ENCODE peak calls at places on chromosomes 3 and 15, in ten cellular contexts. One of them, this sample, is unnamed.

GRCh38 chr3:40971191-40972168 is 227.8 kb upstream of the CTNNB1 start:
- DNase-seq in A549: peak; percentile 94
- DNase-seq in CD8-positive, alpha-beta memory T cell: no peak
- DNase-seq in thoracic aorta: peak; percentile 68
- DNase-seq in breast epithelium: no peak
- DNase-seq in naive thymus-derived CD4-positive, alpha-beta T cell: no peak
- DNase-seq in heart left ventricle: peak; percentile 85
- DNase-seq in upper lobe of right lung: peak; percentile 80
- DNase-seq in mucosa of descending colon: peak; percentile 68
- DNase-seq in cardiac muscle cell: peak; percentile 96
- DNase-seq in this sample: peak; percentile 84

GRCh38 chr3:115072265-115073008 is 74.7 kb downstream of the ZBTB20 start:
- DNase-seq in mucosa of descending colon: no peak
- DNase-seq in heart left ventricle: no peak
- DNase-seq in thoracic aorta: no peak
- DNase-seq in CD8-positive, alpha-beta memory T cell: no peak
- DNase-seq in upper lobe of right lung: no peak
- DNase-seq in breast epithelium: no peak
- DNase-seq in A549: no peak
- DNase-seq in cardiac muscle cell: peak; percentile 64
- DNase-seq in naive thymus-derived CD4-positive, alpha-beta T cell: no peak
- DNase-seq in this sample: no peak

GRCh38 chr3:46847744-46848143 is 15.5 kb downstream of the MYL3 start:
- DNase-seq in thoracic aorta: no peak
- DNase-seq in mucosa of descending colon: no peak
- DNase-seq in A549: no peak
- DNase-seq in upper lobe of right lung: no peak
- DNase-seq in heart left ventricle: no peak
- DNase-seq in naive thymus-derived CD4-positive, alpha-beta T cell: no peak
- DNase-seq in cardiac muscle cell: no peak
- DNase-seq in CD8-positive, alpha-beta memory T cell: no peak
- DNase-seq in breast epithelium: no peak
- DNase-seq in this sample: no peak

GRCh38 chr15:64356443-64357040 is 569 bp upstream of the CSNK1G1 start:
- DNase-seq in cardiac muscle cell: peak; percentile 96
- DNase-seq in breast epithelium: no peak
- DNase-seq in thoracic aorta: no peak
- DNase-seq in naive thymus-derived CD4-positive, alpha-beta T cell: no peak
- DNase-seq in CD8-positive, alpha-beta memory T cell: no peak
- DNase-seq in A549: peak; percentile 90
- DNase-seq in heart left ventricle: no peak
- DNase-seq in mucosa of descending colon: no peak
- DNase-seq in upper lobe of right lung: no peak
- DNase-seq in this sample: no peak

GRCh38 chr3:147415337-147415736 is 6.2 kb downstream of the ZIC1 start:
- DNase-seq in CD8-positive, alpha-beta memory T cell: no peak
- DNase-seq in upper lobe of right lung: no peak
- DNase-seq in A549: no peak
- DNase-seq in thoracic aorta: no peak
- DNase-seq in naive thymus-derived CD4-positive, alpha-beta T cell: no peak
- DNase-seq in cardiac muscle cell: no peak
- DNase-seq in heart left ventricle: no peak
- DNase-seq in mucosa of descending colon: no peak
- DNase-seq in breast epithelium: no peak
- DNase-seq in this sample: no peak

GRCh38 chr3:89262561-89262960 is 155.1 kb downstream of the EPHA3 start:
- DNase-seq in naive thymus-derived CD4-positive, alpha-beta T cell: no peak
- DNase-seq in upper lobe of right lung: no peak
- DNase-seq in thoracic aorta: no peak
- DNase-seq in A549: no peak
- DNase-seq in cardiac muscle cell: no peak
- DNase-seq in breast epithelium: no peak
- DNase-seq in CD8-positive, alpha-beta memory T cell: no peak
- DNase-seq in mucosa of descending colon: no peak
- DNase-seq in heart left ventricle: no peak
- DNase-seq in this sample: no peak

GRCh38 chr3:144380832-144381231 is 409.2 kb downstream of the DIPK2A start:
- DNase-seq in upper lobe of right lung: no peak
- DNase-seq in mucosa of descending colon: no peak
- DNase-seq in breast epithelium: no peak
- DNase-seq in heart left ventricle: no peak
- DNase-seq in CD8-positive, alpha-beta memory T cell: no peak
- DNase-seq in A549: no peak
- DNase-seq in thoracic aorta: no peak
- DNase-seq in cardiac muscle cell: no peak
- DNase-seq in naive thymus-derived CD4-positive, alpha-beta T cell: no peak
- DNase-seq in this sample: no peak

GRCh38 chr3:23175361-23176073 is 27.6 kb upstream of the UBE2E2 start:
- DNase-seq in upper lobe of right lung: no peak
- DNase-seq in thoracic aorta: no peak
- DNase-seq in naive thymus-derived CD4-positive, alpha-beta T cell: no peak
- DNase-seq in cardiac muscle cell: no peak
- DNase-seq in breast epithelium: no peak
- DNase-seq in A549: no peak
- DNase-seq in CD8-positive, alpha-beta memory T cell: no peak
- DNase-seq in mucosa of descending colon: no peak
- DNase-seq in heart left ventricle: no peak
- DNase-seq in this sample: no peak

GRCh38 chr3:12486001-12486400 is 1.7 kb downstream of the TSEN2 start:
- DNase-seq in naive thymus-derived CD4-positive, alpha-beta T cell: no peak
- DNase-seq in upper lobe of right lung: no peak
- DNase-seq in mucosa of descending colon: no peak
- DNase-seq in CD8-positive, alpha-beta memory T cell: no peak
- DNase-seq in A549: no peak
- DNase-seq in breast epithelium: no peak
- DNase-seq in heart left ventricle: no peak
- DNase-seq in thoracic aorta: no peak
- DNase-seq in cardiac muscle cell: no peak
- DNase-seq in this sample: no peak

GRCh38 chr3:12486916-12487315 is 2.6 kb downstream of the TSEN2 start:
- DNase-seq in naive thymus-derived CD4-positive, alpha-beta T cell: no peak
- DNase-seq in heart left ventricle: no peak
- DNase-seq in A549: no peak
- DNase-seq in cardiac muscle cell: no peak
- DNase-seq in thoracic aorta: no peak
- DNase-seq in upper lobe of right lung: no peak
- DNase-seq in CD8-positive, alpha-beta memory T cell: no peak
- DNase-seq in mucosa of descending colon: no peak
- DNase-seq in breast epithelium: no peak
- DNase-seq in this sample: no peak

GRCh38 chr3:12495749-12496452 is 11.6 kb downstream of the TSEN2 start:
- DNase-seq in cardiac muscle cell: no peak
- DNase-seq in mucosa of descending colon: no peak
- DNase-seq in thoracic aorta: no peak
- DNase-seq in upper lobe of right lung: no peak
- DNase-seq in heart left ventricle: no peak
- DNase-seq in CD8-positive, alpha-beta memory T cell: no peak
- DNase-seq in breast epithelium: no peak
- DNase-seq in naive thymus-derived CD4-positive, alpha-beta T cell: no peak
- DNase-seq in A549: no peak
- DNase-seq in this sample: no peak

GRCh38 chr3:12489832-12490231 is 5.6 kb downstream of the TSEN2 start:
- DNase-seq in upper lobe of right lung: no peak
- DNase-seq in cardiac muscle cell: peak; percentile 69
- DNase-seq in heart left ventricle: no peak
- DNase-seq in CD8-positive, alpha-beta memory T cell: no peak
- DNase-seq in mucosa of descending colon: no peak
- DNase-seq in naive thymus-derived CD4-positive, alpha-beta T cell: no peak
- DNase-seq in thoracic aorta: no peak
- DNase-seq in A549: no peak
- DNase-seq in breast epithelium: no peak
- DNase-seq in this sample: no peak

GRCh38 chr3:12490547-12490946 is 6.3 kb downstream of the TSEN2 start:
- DNase-seq in breast epithelium: no peak
- DNase-seq in heart left ventricle: no peak
- DNase-seq in A549: no peak
- DNase-seq in upper lobe of right lung: no peak
- DNase-seq in thoracic aorta: no peak
- DNase-seq in mucosa of descending colon: no peak
- DNase-seq in cardiac muscle cell: peak; percentile 55
- DNase-seq in naive thymus-derived CD4-positive, alpha-beta T cell: no peak
- DNase-seq in CD8-positive, alpha-beta memory T cell: no peak
- DNase-seq in this sample: no peak
- H3K4me1 ChIP-seq in breast epithelium: no peaks in the 10 kb centered on the region
- H3K4me1 ChIP-seq in heart left ventricle: no peaks in the 10 kb centered on the region
- H3K4me1 ChIP-seq in A549: peaks cover 8% of the 10 kb centered on the region
- H3K4me1 ChIP-seq in upper lobe of right lung: peaks cover 2% of the 10 kb centered on the region
- H3K4me1 ChIP-seq in thoracic aorta: peaks cover under 1% of the 10 kb centered on the region
- H3K4me1 ChIP-seq in mucosa of descending colon: peaks cover 2% of the 10 kb centered on the region
- H3K4me1 ChIP-seq in cardiac muscle cell: no peaks in the 10 kb centered on the region
- H3K4me1 ChIP-seq in naive thymus-derived CD4-positive, alpha-beta T cell: no peaks in the 10 kb centered on the region
- H3K4me1 ChIP-seq in CD8-positive, alpha-beta memory T cell: peaks cover under 1% of the 10 kb centered on the region
- H3K4me1 ChIP-seq in this sample: no peaks in the 10 kb centered on the region

GRCh38 chr15:73941044-73941443 is 14.8 kb downstream of the LOXL1 start:
- DNase-seq in heart left ventricle: peak; percentile 64
- DNase-seq in thoracic aorta: peak; percentile 72
- DNase-seq in mucosa of descending colon: no peak
- DNase-seq in naive thymus-derived CD4-positive, alpha-beta T cell: no peak
- DNase-seq in upper lobe of right lung: no peak
- DNase-seq in CD8-positive, alpha-beta memory T cell: no peak
- DNase-seq in A549: peak; percentile 14
- DNase-seq in breast epithelium: no peak
- DNase-seq in cardiac muscle cell: peak; percentile 84
- DNase-seq in this sample: no peak

GRCh38 chr15:73941449-73941848 is 15.2 kb downstream of the LOXL1 start:
- DNase-seq in upper lobe of right lung: no peak
- DNase-seq in cardiac muscle cell: no peak
- DNase-seq in breast epithelium: no peak
- DNase-seq in naive thymus-derived CD4-positive, alpha-beta T cell: no peak
- DNase-seq in thoracic aorta: no peak
- DNase-seq in CD8-positive, alpha-beta memory T cell: no peak
- DNase-seq in A549: no peak
- DNase-seq in mucosa of descending colon: no peak
- DNase-seq in heart left ventricle: peak; percentile 10
- DNase-seq in this sample: no peak

GRCh38 chr15:73941871-73942635 is 15.8 kb downstream of the LOXL1 start:
- DNase-seq in A549: no peak
- DNase-seq in naive thymus-derived CD4-positive, alpha-beta T cell: no peak
- DNase-seq in mucosa of descending colon: no peak
- DNase-seq in CD8-positive, alpha-beta memory T cell: no peak
- DNase-seq in upper lobe of right lung: no peak
- DNase-seq in cardiac muscle cell: peak; percentile 23
- DNase-seq in breast epithelium: no peak
- DNase-seq in thoracic aorta: no peak
- DNase-seq in heart left ventricle: peak; percentile 26
- DNase-seq in this sample: no peak

GRCh38 chr15:73944161-73945099 is 18.2 kb downstream of the LOXL1 start:
- DNase-seq in naive thymus-derived CD4-positive, alpha-beta T cell: no peak
- DNase-seq in A549: no peak
- DNase-seq in upper lobe of right lung: no peak
- DNase-seq in breast epithelium: no peak
- DNase-seq in CD8-positive, alpha-beta memory T cell: no peak
- DNase-seq in mucosa of descending colon: no peak
- DNase-seq in thoracic aorta: no peak
- DNase-seq in heart left ventricle: peak; percentile 72
- DNase-seq in cardiac muscle cell: peak; percentile 35
- DNase-seq in this sample: no peak

DNA sequence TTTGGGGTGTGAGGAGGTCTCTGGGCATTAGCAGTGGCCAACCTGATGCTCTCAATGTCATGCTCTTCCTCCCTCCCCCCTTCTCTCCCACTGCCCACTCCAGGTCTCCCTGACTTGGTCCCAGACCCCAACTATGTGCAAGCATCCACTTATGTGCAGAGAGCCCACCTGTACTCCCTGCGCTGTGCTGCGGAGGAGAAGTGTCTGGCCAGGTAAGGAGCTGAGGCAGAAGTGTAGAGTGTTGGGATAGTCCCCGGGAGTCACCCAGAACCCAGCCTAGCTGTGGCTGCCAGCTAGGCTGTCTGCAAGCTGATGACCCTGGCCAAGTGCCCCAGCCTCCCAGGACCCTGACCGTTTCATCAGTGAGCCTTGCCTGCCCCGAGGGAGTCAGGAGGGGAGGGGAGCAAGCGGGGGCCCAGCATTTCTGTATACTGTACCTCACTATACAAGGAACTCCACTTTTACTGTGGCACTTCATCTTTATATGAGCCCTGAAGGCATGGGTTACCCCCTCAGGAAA is 16.5 kb downstream of the LOXL1 start:
- DNase-seq in naive thymus-derived CD4-positive, alpha-beta T cell: no peak
- DNase-seq in CD8-positive, alpha-beta memory T cell: no peak
- DNase-seq in cardiac muscle cell: no peak
- DNase-seq in thoracic aorta: no peak
- DNase-seq in A549: no peak
- DNase-seq in heart left ventricle: peak; percentile 25
- DNase-seq in upper lobe of right lung: no peak
- DNase-seq in mucosa of descending colon: no peak
- DNase-seq in breast epithelium: no peak
- DNase-seq in this sample: no peak
- H3K4me1 ChIP-seq in naive thymus-derived CD4-positive, alpha-beta T cell: peaks cover 14% of the 10 kb centered on the region
- H3K4me1 ChIP-seq in CD8-positive, alpha-beta memory T cell: peaks cover 20% of the 10 kb centered on the region
- H3K4me1 ChIP-seq in cardiac muscle cell: peaks cover 41% of the 10 kb centered on the region
- H3K4me1 ChIP-seq in thoracic aorta: peaks cover 54% of the 10 kb centered on the region
- H3K4me1 ChIP-seq in A549: peaks cover 10% of the 10 kb centered on the region
- H3K4me1 ChIP-seq in heart left ventricle: no peaks in the 10 kb centered on the region
- H3K4me1 ChIP-seq in upper lobe of right lung: peaks cover 12% of the 10 kb centered on the region
- H3K4me1 ChIP-seq in mucosa of descending colon: no peaks in the 10 kb centered on the region
- H3K4me1 ChIP-seq in breast epithelium: no peaks in the 10 kb centered on the region
- H3K4me1 ChIP-seq in this sample: no peaks in the 10 kb centered on the region

GRCh38 chr15:40320409-40320808 is 3.1 kb upstream of the INAFM2 start:
- DNase-seq in naive thymus-derived CD4-positive, alpha-beta T cell: no peak
- DNase-seq in A549: no peak
- DNase-seq in breast epithelium: no peak
- DNase-seq in heart left ventricle: no peak
- DNase-seq in thoracic aorta: no peak
- DNase-seq in mucosa of descending colon: no peak
- DNase-seq in cardiac muscle cell: no peak
- DNase-seq in upper lobe of right lung: no peak
- DNase-seq in CD8-positive, alpha-beta memory T cell: no peak
- DNase-seq in this sample: no peak

GRCh38 chr15:40323239-40323952 is at the start of gene INAFM2:
- DNase-seq in cardiac muscle cell: peak; percentile 97
- DNase-seq in heart left ventricle: peak; percentile 96
- DNase-seq in breast epithelium: peak; percentile 73
- DNase-seq in upper lobe of right lung: peak; percentile 96
- DNase-seq in thoracic aorta: peak; percentile 72
- DNase-seq in CD8-positive, alpha-beta memory T cell: peak; percentile 90
- DNase-seq in naive thymus-derived CD4-positive, alpha-beta T cell: peak; percentile 89
- DNase-seq in mucosa of descending colon: peak; percentile 94
- DNase-seq in A549: peak; percentile 77
- DNase-seq in this sample: peak; percentile 91

GRCh38 chr15:40320931-40321371 is 2.5 kb upstream of the INAFM2 start:
- DNase-seq in cardiac muscle cell: peak; percentile 76
- DNase-seq in upper lobe of right lung: no peak
- DNase-seq in breast epithelium: no peak
- DNase-seq in naive thymus-derived CD4-positive, alpha-beta T cell: peak; percentile 68
- DNase-seq in thoracic aorta: no peak
- DNase-seq in heart left ventricle: no peak
- DNase-seq in CD8-positive, alpha-beta memory T cell: peak; percentile 66
- DNase-seq in A549: peak; percentile 48
- DNase-seq in mucosa of descending colon: no peak
- DNase-seq in this sample: no peak

GRCh38 chr15:40323953-40324937 is 753 bp downstream of the INAFM2 start:
- DNase-seq in breast epithelium: no peak
- DNase-seq in mucosa of descending colon: peak; percentile 67
- DNase-seq in thoracic aorta: no peak
- DNase-seq in heart left ventricle: no peak
- DNase-seq in CD8-positive, alpha-beta memory T cell: no peak
- DNase-seq in naive thymus-derived CD4-positive, alpha-beta T cell: peak; percentile 16
- DNase-seq in upper lobe of right lung: peak; percentile 79
- DNase-seq in cardiac muscle cell: no peak
- DNase-seq in A549: no peak
- DNase-seq in this sample: peak; percentile 87

GRCh38 chr15:40322531-40323238 is 807 bp upstream of the INAFM2 start:
- DNase-seq in heart left ventricle: no peak
- DNase-seq in CD8-positive, alpha-beta memory T cell: no peak
- DNase-seq in mucosa of descending colon: peak; percentile 74
- DNase-seq in breast epithelium: no peak
- DNase-seq in cardiac muscle cell: peak; percentile 62
- DNase-seq in thoracic aorta: no peak
- DNase-seq in upper lobe of right lung: no peak
- DNase-seq in A549: no peak
- DNase-seq in naive thymus-derived CD4-positive, alpha-beta T cell: no peak
- DNase-seq in this sample: no peak
- H3K4me1 ChIP-seq in heart left ventricle: peaks cover 11% of the 10 kb centered on the region
- H3K4me1 ChIP-seq in CD8-positive, alpha-beta memory T cell: peaks cover 23% of the 10 kb centered on the region
- H3K4me1 ChIP-seq in mucosa of descending colon: peaks cover 16% of the 10 kb centered on the region
- H3K4me1 ChIP-seq in breast epithelium: peaks cover 5% of the 10 kb centered on the region
- H3K4me1 ChIP-seq in cardiac muscle cell: peaks cover 47% of the 10 kb centered on the region
- H3K4me1 ChIP-seq in thoracic aorta: peaks cover 20% of the 10 kb centered on the region
- H3K4me1 ChIP-seq in upper lobe of right lung: peaks cover 30% of the 10 kb centered on the region
- H3K4me1 ChIP-seq in A549: peaks cover 9% of the 10 kb centered on the region
- H3K4me1 ChIP-seq in naive thymus-derived CD4-positive, alpha-beta T cell: peaks cover 15% of the 10 kb centered on the region
- H3K4me1 ChIP-seq in this sample: peaks cover 15% of the 10 kb centered on the region

GRCh38 chr3:122082357-122082756 is 27.2 kb downstream of the CD86 start:
- DNase-seq in thoracic aorta: no peak
- DNase-seq in CD8-positive, alpha-beta memory T cell: no peak
- DNase-seq in breast epithelium: no peak
- DNase-seq in naive thymus-derived CD4-positive, alpha-beta T cell: no peak
- DNase-seq in upper lobe of right lung: no peak
- DNase-seq in A549: no peak
- DNase-seq in heart left ventricle: no peak
- DNase-seq in mucosa of descending colon: no peak
- DNase-seq in cardiac muscle cell: no peak
- DNase-seq in this sample: no peak

GRCh38 chr3:122080188-122080587 is 25.0 kb downstream of the CD86 start:
- DNase-seq in breast epithelium: no peak
- DNase-seq in upper lobe of right lung: no peak
- DNase-seq in heart left ventricle: no peak
- DNase-seq in mucosa of descending colon: no peak
- DNase-seq in cardiac muscle cell: no peak
- DNase-seq in thoracic aorta: no peak
- DNase-seq in CD8-positive, alpha-beta memory T cell: no peak
- DNase-seq in A549: no peak
- DNase-seq in naive thymus-derived CD4-positive, alpha-beta T cell: no peak
- DNase-seq in this sample: no peak

GRCh38 chr3:122079524-122079923 is 24.4 kb downstream of the CD86 start:
- DNase-seq in cardiac muscle cell: no peak
- DNase-seq in A549: no peak
- DNase-seq in thoracic aorta: no peak
- DNase-seq in CD8-positive, alpha-beta memory T cell: no peak
- DNase-seq in breast epithelium: no peak
- DNase-seq in naive thymus-derived CD4-positive, alpha-beta T cell: no peak
- DNase-seq in heart left ventricle: no peak
- DNase-seq in upper lobe of right lung: no peak
- DNase-seq in mucosa of descending colon: no peak
- DNase-seq in this sample: no peak

GRCh38 chr3:122078235-122078935 is 23.2 kb downstream of the CD86 start:
- DNase-seq in A549: no peak
- DNase-seq in naive thymus-derived CD4-positive, alpha-beta T cell: no peak
- DNase-seq in CD8-positive, alpha-beta memory T cell: no peak
- DNase-seq in breast epithelium: no peak
- DNase-seq in cardiac muscle cell: no peak
- DNase-seq in thoracic aorta: no peak
- DNase-seq in upper lobe of right lung: no peak
- DNase-seq in heart left ventricle: no peak
- DNase-seq in mucosa of descending colon: no peak
- DNase-seq in this sample: no peak

DNA sequence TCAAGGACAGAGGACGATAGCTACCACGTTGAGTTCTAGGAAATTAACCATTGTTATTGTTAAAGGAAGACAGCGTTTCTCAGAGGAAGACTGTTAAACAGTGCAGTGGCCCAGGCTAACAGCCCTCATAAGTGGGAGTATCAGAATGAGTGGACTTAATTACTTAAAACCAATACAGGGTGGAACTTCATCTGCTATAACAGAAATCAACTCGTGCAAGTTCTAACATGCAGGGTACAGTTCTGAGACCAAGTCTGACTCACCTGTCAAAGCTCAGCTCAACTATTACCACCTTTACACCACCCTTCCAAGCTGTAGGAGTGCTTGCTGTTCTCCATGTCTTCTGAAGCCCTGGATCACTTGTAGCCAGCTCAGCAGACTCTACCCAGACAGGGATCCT is 26.4 kb downstream of the CD86 start:
- DNase-seq in naive thymus-derived CD4-positive, alpha-beta T cell: no peak
- DNase-seq in CD8-positive, alpha-beta memory T cell: no peak
- DNase-seq in cardiac muscle cell: no peak
- DNase-seq in mucosa of descending colon: no peak
- DNase-seq in breast epithelium: no peak
- DNase-seq in upper lobe of right lung: no peak
- DNase-seq in A549: no peak
- DNase-seq in heart left ventricle: no peak
- DNase-seq in thoracic aorta: no peak
- DNase-seq in this sample: no peak
- H3K4me1 ChIP-seq in naive thymus-derived CD4-positive, alpha-beta T cell: no peaks in the 10 kb centered on the region
- H3K4me1 ChIP-seq in CD8-positive, alpha-beta memory T cell: no peaks in the 10 kb centered on the region
- H3K4me1 ChIP-seq in cardiac muscle cell: no peaks in the 10 kb centered on the region
- H3K4me1 ChIP-seq in mucosa of descending colon: no peaks in the 10 kb centered on the region
- H3K4me1 ChIP-seq in breast epithelium: no peaks in the 10 kb centered on the region
- H3K4me1 ChIP-seq in upper lobe of right lung: no peaks in the 10 kb centered on the region
- H3K4me1 ChIP-seq in A549: no peaks in the 10 kb centered on the region
- H3K4me1 ChIP-seq in heart left ventricle: no peaks in the 10 kb centered on the region
- H3K4me1 ChIP-seq in thoracic aorta: no peaks in the 10 kb centered on the region
- H3K4me1 ChIP-seq in this sample: peaks cover 16% of the 10 kb centered on the region